ENCODE peak calls at places on chromosome 20, in six cellular contexts. One of them, this sample, is unnamed.

GRCh38 chr20:59063358-59064213 is 21.0 kb upstream of the PRELID3B start:
- DNase-seq in HCT116: peak
- DNase-seq in K562: no peak
- DNase-seq in GM12878: no peak
- DNase-seq in HepG2: no peak
- DNase-seq in H1: no peak
- DNase-seq in this sample: no peak

GRCh38 chr20:24052599-24053275 is 64.2 kb upstream of the GGTLC1 start:
- DNase-seq in HCT116: no peak
- DNase-seq in K562: no peak
- DNase-seq in GM12878: no peak
- DNase-seq in HepG2: no peak
- DNase-seq in H1: no peak
- DNase-seq in this sample: no peak

GRCh38 chr20:20210943-20211273 is 157.0 kb upstream of the INSM1 start:
- DNase-seq in HCT116: no peak
- DNase-seq in K562: no peak
- DNase-seq in GM12878: no peak
- DNase-seq in HepG2: no peak
- DNase-seq in H1: no peak
- DNase-seq in this sample: no peak

GRCh38 chr20:440636-441035 is 21.7 kb downstream of the TBC1D20 start:
- DNase-seq in HCT116: no peak
- DNase-seq in K562: no peak
- DNase-seq in GM12878: no peak
- DNase-seq in HepG2: no peak
- DNase-seq in H1: no peak
- DNase-seq in this sample: no peak

GRCh38 chr20:24350923-24351368 is 118.5 kb upstream of the SYNDIG1 start:
- DNase-seq in HCT116: no peak
- DNase-seq in K562: no peak
- DNase-seq in GM12878: no peak
- DNase-seq in HepG2: no peak
- DNase-seq in H1: no peak
- DNase-seq in this sample: no peak

GRCh38 chr20:45848969-45849582 is 8.1 kb downstream of the ACOT8 start:
- DNase-seq in HCT116: no peak
- DNase-seq in K562: no peak
- DNase-seq in GM12878: no peak
- DNase-seq in HepG2: no peak
- DNase-seq in H1: no peak
- DNase-seq in this sample: no peak

GRCh38 chr20:38863024-38863851 is 57.7 kb downstream of the PPP1R16B start:
- DNase-seq in HCT116: no peak
- DNase-seq in K562: peak
- DNase-seq in GM12878: peak
- DNase-seq in HepG2: no peak
- DNase-seq in H1: no peak
- DNase-seq in this sample: no peak

GRCh38 chr20:17819395-17820093 is 119.8 kb downstream of the BANF2 start:
- DNase-seq in HCT116: no peak
- DNase-seq in K562: no peak
- DNase-seq in GM12878: no peak
- DNase-seq in HepG2: no peak
- DNase-seq in H1: no peak
- DNase-seq in this sample: no peak

GRCh38 chr20:47670913-47671312 is 114.4 kb downstream of the SULF2 start:
- DNase-seq in HCT116: no peak
- DNase-seq in K562: no peak
- DNase-seq in GM12878: no peak
- DNase-seq in HepG2: no peak
- DNase-seq in H1: no peak
- DNase-seq in this sample: no peak

GRCh38 chr20:63775096-63775978 is 35.8 kb downstream of the SLC2A4RG start:
- DNase-seq in HCT116: no peak
- DNase-seq in K562: peak
- DNase-seq in GM12878: no peak
- DNase-seq in HepG2: no peak
- DNase-seq in H1: peak
- DNase-seq in this sample: peak

GRCh38 chr20:41476013-41476441 is 109.4 kb upstream of the EMILIN3 start:
- DNase-seq in HCT116: no peak
- DNase-seq in K562: no peak
- DNase-seq in GM12878: no peak
- DNase-seq in HepG2: no peak
- DNase-seq in H1: no peak
- DNase-seq in this sample: no peak

GRCh38 chr20:37775200-37775599 is 81.4 kb downstream of the CTNNBL1 start:
- DNase-seq in HCT116: no peak
- DNase-seq in K562: no peak
- DNase-seq in GM12878: no peak
- DNase-seq in HepG2: no peak
- DNase-seq in H1: no peak
- DNase-seq in this sample: no peak

GRCh38 chr20:63183422-63184146 is 32.3 kb downstream of the YTHDF1 start:
- DNase-seq in HCT116: peak
- DNase-seq in K562: peak
- DNase-seq in GM12878: no peak
- DNase-seq in HepG2: peak
- DNase-seq in H1: peak
- DNase-seq in this sample: no peak

GRCh38 chr20:48797275-48797825 is 30.4 kb downstream of the PREX1 start:
- DNase-seq in HCT116: no peak
- DNase-seq in K562: no peak
- DNase-seq in GM12878: no peak
- DNase-seq in HepG2: no peak
- DNase-seq in H1: peak
- DNase-seq in this sample: no peak

GRCh38 chr20:12575352-12576095 is 433.2 kb upstream of the SPTLC3 start:
- DNase-seq in HCT116: no peak
- DNase-seq in K562: no peak
- DNase-seq in GM12878: no peak
- DNase-seq in HepG2: no peak
- DNase-seq in H1: no peak
- DNase-seq in this sample: no peak

GRCh38 chr20:63149531-63150207 is 66.3 kb downstream of the YTHDF1 start:
- DNase-seq in HCT116: no peak
- DNase-seq in K562: no peak
- DNase-seq in GM12878: no peak
- DNase-seq in HepG2: no peak
- DNase-seq in H1: no peak
- DNase-seq in this sample: no peak

GRCh38 chr20:11136691-11137090 is 462.9 kb upstream of the JAG1 start:
- DNase-seq in HCT116: no peak
- DNase-seq in K562: no peak
- DNase-seq in GM12878: no peak
- DNase-seq in HepG2: no peak
- DNase-seq in H1: no peak
- DNase-seq in this sample: no peak

GRCh38 chr20:44609006-44609510 is 26.7 kb downstream of the PKIG start:
- DNase-seq in HCT116: no peak
- DNase-seq in K562: no peak
- DNase-seq in GM12878: no peak
- DNase-seq in HepG2: peak
- DNase-seq in H1: no peak
- DNase-seq in this sample: no peak

GRCh38 chr20:13554706-13555105 is 84.0 kb downstream of the TASP1 start:
- DNase-seq in HCT116: no peak
- DNase-seq in K562: no peak
- DNase-seq in GM12878: no peak
- DNase-seq in HepG2: no peak
- DNase-seq in H1: no peak
- DNase-seq in this sample: no peak

GRCh38 chr20:9660236-9660868 is 146.0 kb downstream of the LAMP5 start:
- DNase-seq in HCT116: no peak
- DNase-seq in K562: peak
- DNase-seq in GM12878: no peak
- DNase-seq in HepG2: peak
- DNase-seq in H1: peak
- DNase-seq in this sample: peak

GRCh38 chr20:35490736-35491181 is 35.4 kb downstream of the CEP250 start:
- DNase-seq in HCT116: no peak
- DNase-seq in K562: no peak
- DNase-seq in GM12878: peak
- DNase-seq in HepG2: no peak
- DNase-seq in H1: no peak
- DNase-seq in this sample: no peak
- H3K4me3 ChIP-seq in HCT116: no peak
- H3K4me3 ChIP-seq in K562: no peak
- H3K4me3 ChIP-seq in GM12878: peak
- H3K4me3 ChIP-seq in HepG2: no peak
- H3K4me3 ChIP-seq in H1: no peak
- H3K4me3 ChIP-seq in this sample: no peak

GRCh38 chr20:51306521-51307358 is 235.8 kb downstream of the NFATC2 start:
- DNase-seq in HCT116: peak
- DNase-seq in K562: peak
- DNase-seq in GM12878: no peak
- DNase-seq in HepG2: peak
- DNase-seq in H1: peak
- DNase-seq in this sample: peak

GRCh38 chr20:51303731-51304670 is 238.5 kb downstream of the NFATC2 start:
- DNase-seq in HCT116: no peak
- DNase-seq in K562: no peak
- DNase-seq in GM12878: no peak
- DNase-seq in HepG2: no peak
- DNase-seq in H1: no peak
- DNase-seq in this sample: no peak

GRCh38 chr20:51306081-51306480 is 236.4 kb downstream of the NFATC2 start:
- DNase-seq in HCT116: no peak
- DNase-seq in K562: no peak
- DNase-seq in GM12878: no peak
- DNase-seq in HepG2: no peak
- DNase-seq in H1: no peak
- DNase-seq in this sample: no peak

GRCh38 chr20:51309128-51309527 is 233.4 kb downstream of the NFATC2 start:
- DNase-seq in HCT116: no peak
- DNase-seq in K562: no peak
- DNase-seq in GM12878: no peak
- DNase-seq in HepG2: no peak
- DNase-seq in H1: no peak
- DNase-seq in this sample: no peak

GRCh38 chr20:51305316-51306052 is 237.0 kb downstream of the NFATC2 start:
- DNase-seq in HCT116: no peak
- DNase-seq in K562: no peak
- DNase-seq in GM12878: no peak
- DNase-seq in HepG2: no peak
- DNase-seq in H1: no peak
- DNase-seq in this sample: peak
- TF ChIP-seq ZNF274 in HCT116: no peak
- TF ChIP-seq ZNF274 in K562: no peak
- TF ChIP-seq ZNF274 in GM12878: no peak
- TF ChIP-seq ZNF274 in HepG2: no peak
- TF ChIP-seq ZNF274 in H1: no peak
- TF ChIP-seq ZNF274 in this sample: no peak

GRCh38 chr20:22579119-22579427 is 5.3 kb downstream of the FOXA2 start:
- DNase-seq in HCT116: no peak
- DNase-seq in K562: no peak
- DNase-seq in GM12878: no peak
- DNase-seq in HepG2: no peak
- DNase-seq in H1: peak
- DNase-seq in this sample: peak

GRCh38 chr20:22578221-22579118 is 5.9 kb downstream of the FOXA2 start:
- DNase-seq in HCT116: no peak
- DNase-seq in K562: no peak
- DNase-seq in GM12878: no peak
- DNase-seq in HepG2: peak
- DNase-seq in H1: peak
- DNase-seq in this sample: no peak

GRCh38 chr20:22576733-22577514 is 7.4 kb downstream of the FOXA2 start:
- DNase-seq in HCT116: no peak
- DNase-seq in K562: no peak
- DNase-seq in GM12878: no peak
- DNase-seq in HepG2: peak
- DNase-seq in H1: peak
- DNase-seq in this sample: no peak

GRCh38 chr20:22576273-22576672 is 8.1 kb downstream of the FOXA2 start:
- DNase-seq in HCT116: no peak
- DNase-seq in K562: no peak
- DNase-seq in GM12878: no peak
- DNase-seq in HepG2: peak
- DNase-seq in H1: no peak
- DNase-seq in this sample: no peak

DNA sequence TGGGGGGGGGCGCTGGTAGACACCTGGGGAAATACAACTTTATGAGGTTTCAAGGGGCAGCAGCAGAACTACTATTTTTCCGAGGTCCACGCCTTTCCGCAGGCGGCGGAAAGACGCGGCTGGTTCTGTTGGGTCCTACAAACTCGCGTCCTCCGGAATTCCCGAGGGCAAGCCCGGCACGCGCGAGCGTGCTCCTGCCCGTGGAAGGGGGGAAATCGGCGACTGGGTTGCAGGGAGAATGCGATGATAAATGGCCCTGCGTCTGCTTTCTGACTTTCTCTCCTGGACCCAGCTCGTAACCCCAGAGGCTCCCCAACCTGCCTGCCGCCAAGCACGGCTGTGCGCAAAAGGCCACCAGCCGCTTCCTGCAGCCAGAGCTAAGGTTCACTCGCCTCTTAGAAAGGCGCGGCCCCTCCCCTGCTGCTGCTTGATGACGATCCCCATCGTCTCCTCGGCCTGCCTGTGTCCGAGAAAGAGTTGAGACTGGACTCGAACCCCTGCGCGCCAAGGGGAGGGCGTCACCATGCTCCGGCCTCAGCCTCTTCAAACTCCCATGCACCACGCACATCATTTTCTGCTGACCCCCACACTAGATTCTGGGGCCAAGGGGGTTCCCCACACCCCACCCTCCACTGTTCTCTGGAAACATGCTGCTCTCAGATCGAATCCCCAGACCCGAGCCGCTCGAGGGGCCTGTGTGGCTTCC is 6.7 kb downstream of the FOXA2 start:
- DNase-seq in HCT116: no peak
- DNase-seq in K562: no peak
- DNase-seq in GM12878: no peak
- DNase-seq in HepG2: peak
- DNase-seq in H1: peak
- DNase-seq in this sample: no peak
- H3K4me3 ChIP-seq in HCT116: no peak
- H3K4me3 ChIP-seq in K562: no peak
- H3K4me3 ChIP-seq in GM12878: no peak
- H3K4me3 ChIP-seq in HepG2: peak
- H3K4me3 ChIP-seq in H1: no peak
- H3K4me3 ChIP-seq in this sample: no peak

DNA sequence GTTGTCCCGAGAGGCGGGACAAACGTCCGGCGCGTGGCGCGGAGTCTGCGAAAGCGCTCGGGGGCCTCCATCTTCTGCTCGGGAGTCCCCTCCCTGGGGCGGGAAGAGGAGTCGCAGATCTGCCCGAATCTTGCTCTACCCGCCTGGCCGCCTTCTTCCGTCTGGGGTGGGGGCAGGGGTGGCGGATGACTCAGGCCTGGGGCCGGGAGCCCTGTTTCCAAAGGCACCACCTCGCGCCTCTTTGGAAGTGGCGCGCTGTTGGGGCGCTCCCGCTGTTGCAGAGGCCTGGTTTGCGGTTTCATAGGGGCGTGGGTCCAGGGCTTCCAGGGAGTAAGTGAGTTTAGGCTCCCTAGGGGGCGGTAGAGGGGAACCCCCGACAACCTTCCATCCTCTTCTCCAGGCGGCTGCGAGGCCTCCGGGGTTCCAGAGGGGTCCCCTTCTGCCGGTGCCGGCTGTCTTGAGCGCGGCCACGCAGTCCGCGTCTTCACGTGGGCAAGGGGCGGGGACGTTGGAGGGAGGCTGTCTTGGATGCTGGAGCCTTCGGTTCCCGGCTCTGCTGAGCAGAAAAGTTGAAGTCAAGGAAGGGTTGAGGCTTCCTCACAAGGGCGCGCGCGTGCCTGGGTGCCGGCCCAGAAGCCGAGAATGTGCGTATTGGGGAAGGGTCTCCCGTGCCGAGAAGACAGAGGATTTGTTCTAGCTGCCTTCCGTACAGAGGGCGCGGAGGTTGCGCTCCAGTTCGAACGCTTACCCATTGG is 2.6 kb upstream of the TFAP2C start:
- DNase-seq in HCT116: peak
- DNase-seq in K562: peak
- DNase-seq in GM12878: no peak
- DNase-seq in HepG2: no peak
- DNase-seq in H1: peak
- DNase-seq in this sample: peak
- TF ChIP-seq ZNF274 in HCT116: no peak
- TF ChIP-seq ZNF274 in K562: no peak
- TF ChIP-seq ZNF274 in GM12878: no peak
- TF ChIP-seq ZNF274 in HepG2: no peak
- TF ChIP-seq ZNF274 in H1: no peak
- TF ChIP-seq ZNF274 in this sample: no peak

This sample was measured in NT2/D1.